ENCODE peak calls at places on chromosomes 3 and 15, in eight cellular contexts. Y is CMK; J is GM12865; A is GM04504; P is substantia nigra; O is stimulated activated naive CD8-positive, alpha-beta T cell treated with anti-CD3 and anti-CD28 coated beads, Interleukin-15, amount 100 ng/mL, for 72 hours; E is naive thymus-derived CD4-positive, alpha-beta T cell; F is AG04450. T is an unnamed sample.

GRCh38 chr3:69385723-69386483 is at the start of gene FRMD4B:
- DNase-seq in Y (no peak), J (peak), A (no peak), P (peak), O (peak), E (no peak), F (no peak), T (peak)

GRCh38 chr3:54167999-54168398 is 45.6 kb downstream of the CACNA2D3 start:
- DNase-seq in Y (no peak), J (no peak), A (no peak), P (no peak), O (no peak), E (no peak), F (no peak), T (no peak)

GRCh38 chr3:73188707-73189106 is 127.2 kb downstream of the EBLN2 start:
- DNase-seq in Y (no peak), J (no peak), A (no peak), P (no peak), O (no peak), E (no peak), F (no peak), T (no peak)

GRCh38 chr3:55690746-55691540 is 203.8 kb upstream of the WNT5A start:
- DNase-seq in Y (no peak), J (peak), A (no peak), P (no peak), O (no peak), E (no peak), F (no peak), T (no peak)

GRCh38 chr3:176190755-176191154 is 1006.5 kb downstream of the TBL1XR1 start:
- DNase-seq in Y (no peak), J (no peak), A (no peak), P (no peak), O (no peak), E (no peak), F (no peak), T (no peak)

GRCh38 chr3:163482695-163483094 is 1595.6 kb downstream of the SI start:
- DNase-seq in Y (no peak), J (no peak), A (no peak), P (no peak), O (no peak), E (no peak), F (no peak), T (no peak)

GRCh38 chr15:64536244-64536836 is 76.0 kb downstream of the ZNF609 start:
- DNase-seq in Y (no peak), J (no peak), A (peak), P (no peak), O (no peak), E (no peak), F (peak), T (no peak)

GRCh38 chr3:162217603-162218002 is 721.0 kb downstream of the OTOL1 start:
- DNase-seq in Y (no peak), J (no peak), A (no peak), P (no peak), O (no peak), E (no peak), F (peak), T (no peak)

GRCh38 chr3:157379741-157380140 is 56.9 kb upstream of the PTX3 start:
- DNase-seq in Y (no peak), J (no peak), A (no peak), P (no peak), O (no peak), E (no peak), F (no peak), T (no peak)

GRCh38 chr3:190038050-190038631 is 82.6 kb downstream of the P3H2 start:
- DNase-seq in Y (no peak), J (no peak), A (no peak), P (no peak), O (no peak), E (no peak), F (peak), T (no peak)

GRCh38 chr15:29090617-29091466 is 178.8 kb downstream of the NSMCE3 start:
- DNase-seq in Y (no peak), J (peak), A (no peak), P (no peak), O (peak), E (peak), F (no peak), T (peak)

GRCh38 chr3:84108442-84108971 is 850.3 kb upstream of the CADM2 start:
- DNase-seq in Y (no peak), J (no peak), A (no peak), P (no peak), O (no peak), E (no peak), F (peak), T (peak)

GRCh38 chr3:154970796-154971195 is 109.3 kb upstream of the MME start:
- DNase-seq in Y (no peak), J (no peak), A (peak), P (no peak), O (no peak), E (no peak), F (peak), T (no peak)

GRCh38 chr3:174986685-174987084 is 127.6 kb downstream of the NAALADL2 start:
- DNase-seq in Y (no peak), J (no peak), A (no peak), P (no peak), O (no peak), E (no peak), F (no peak), T (no peak)

GRCh38 chr3:173403376-173403775 is 5.8 kb downstream of the NLGN1 start:
- DNase-seq in Y (no peak), J (no peak), A (no peak), P (no peak), O (no peak), E (no peak), F (no peak), T (peak)

GRCh38 chr3:107604057-107604802 is 81.5 kb downstream of the BBX start:
- DNase-seq in Y (no peak), J (no peak), A (no peak), P (no peak), O (no peak), E (no peak), F (peak), T (no peak)

GRCh38 chr3:141083831-141084624 is 32.9 kb downstream of the SPSB4 start:
- DNase-seq in Y (no peak), J (no peak), A (no peak), P (no peak), O (no peak), E (no peak), F (no peak), T (no peak)

GRCh38 chr3:51802091-51802720 is 23.2 kb upstream of the IQCF6 start:
- DNase-seq in Y (no peak), J (no peak), A (no peak), P (no peak), O (no peak), E (no peak), F (no peak), T (no peak)

GRCh38 chr15:88998980-88999713 is 86.0 kb upstream of the MFGE8 start:
- DNase-seq in Y (no peak), J (peak), A (no peak), P (no peak), O (no peak), E (no peak), F (no peak), T (no peak)

GRCh38 chr15:79602731-79603130 is 170.6 kb downstream of the MINAR1 start:
- DNase-seq in Y (no peak), J (no peak), A (no peak), P (no peak), O (no peak), E (no peak), F (no peak), T (no peak)

GRCh38 chr15:50248994-50249586 is 16.4 kb downstream of the HDC start:
- DNase-seq in Y (no peak), J (no peak), A (no peak), P (no peak), O (no peak), E (no peak), F (no peak), T (no peak)

GRCh38 chr3:63343674-63344073 is 65.6 kb downstream of the SYNPR start:
- DNase-seq in Y (no peak), J (peak), A (peak), P (no peak), O (peak), E (no peak), F (peak), T (peak)

GRCh38 chr15:48096813-48097212 is 24.0 kb upstream of the SLC24A5 start:
- DNase-seq in Y (no peak), J (no peak), A (peak), P (no peak), O (no peak), E (no peak), F (peak), T (peak)

GRCh38 chr3:128319741-128320141 is 146.9 kb downstream of the DNAJB8 start:
- DNase-seq in Y (no peak), J (no peak), A (no peak), P (no peak), O (no peak), E (no peak), F (no peak), T (no peak)

GRCh38 chr15:70362350-70362749 is 264.6 kb upstream of the TLE3 start:
- DNase-seq in Y (no peak), J (no peak), A (no peak), P (no peak), O (no peak), E (no peak), F (no peak), T (no peak)